ENCODE peak calls at places on chromosomes 7 and 10, in five cellular contexts. One of them, this sample, is unnamed. For H3K36me3 and H3K27me3, the result is how much of the 10 kb centered on the place peaks cover.

GRCh38 chr7:22718200-22718711 is 8.7 kb upstream of the IL6 start:
- DNase-seq in spleen: no peak
- DNase-seq in NT2/D1: no peak
- DNase-seq in aorta: no peak
- DNase-seq in Peyer's patch: no peak
- DNase-seq in this sample: no peak

GRCh38 chr7:155955367-155955635 is 143.0 kb upstream of the SHH start:
- DNase-seq in spleen: no peak
- DNase-seq in aorta: no peak
- DNase-seq in NT2/D1: no peak
- DNase-seq in Peyer's patch: no peak
- DNase-seq in this sample: no peak

GRCh38 chr7:100441641-100442535 is 5.6 kb upstream of the PPP1R35 start:
- DNase-seq in spleen: peak
- DNase-seq in Peyer's patch: no peak
- DNase-seq in aorta: peak
- DNase-seq in NT2/D1: no peak
- DNase-seq in this sample: no peak

GRCh38 chr10:129945941-129946760 is 17.9 kb downstream of the EBF3 start:
- DNase-seq in NT2/D1: no peak
- DNase-seq in aorta: peak
- DNase-seq in spleen: peak
- DNase-seq in Peyer's patch: no peak
- DNase-seq in this sample: no peak

GRCh38 chr7:117951285-117951684 is 78.0 kb upstream of the CTTNBP2 start:
- DNase-seq in aorta: no peak
- DNase-seq in NT2/D1: no peak
- DNase-seq in spleen: no peak
- DNase-seq in Peyer's patch: no peak
- DNase-seq in this sample: no peak

GRCh38 chr7:96655956-96656355 is 53.7 kb downstream of the SEM1 start:
- DNase-seq in aorta: no peak
- DNase-seq in Peyer's patch: no peak
- DNase-seq in spleen: no peak
- DNase-seq in NT2/D1: no peak
- DNase-seq in this sample: no peak

GRCh38 chr7:84950836-84951235 is 236.0 kb downstream of the SEMA3D start:
- DNase-seq in aorta: no peak
- DNase-seq in NT2/D1: no peak
- DNase-seq in spleen: no peak
- DNase-seq in Peyer's patch: no peak
- DNase-seq in this sample: no peak

GRCh38 chr7:87474533-87475358 is 734 bp downstream of the ABCB4 start:
- DNase-seq in aorta: no peak
- DNase-seq in NT2/D1: no peak
- DNase-seq in spleen: no peak
- DNase-seq in Peyer's patch: peak
- DNase-seq in this sample: no peak

GRCh38 chr7:66100408-66101050 is 14.1 kb upstream of the CRCP start:
- DNase-seq in spleen: no peak
- DNase-seq in aorta: no peak
- DNase-seq in NT2/D1: no peak
- DNase-seq in Peyer's patch: no peak
- DNase-seq in this sample: no peak

GRCh38 chr7:103343758-103344452 is 662 bp downstream of the DNAJC2 start:
- DNase-seq in spleen: peak
- DNase-seq in aorta: no peak
- DNase-seq in NT2/D1: no peak
- DNase-seq in Peyer's patch: no peak
- DNase-seq in this sample: peak

GRCh38 chr10:103506061-103506460 is 12.6 kb downstream of the NEURL1 start:
- DNase-seq in spleen: peak
- DNase-seq in NT2/D1: no peak
- DNase-seq in aorta: peak
- DNase-seq in Peyer's patch: no peak
- DNase-seq in this sample: no peak

GRCh38 chr7:158245724-158246041 is 341.9 kb downstream of the PTPRN2 start:
- DNase-seq in NT2/D1: no peak
- DNase-seq in spleen: peak
- DNase-seq in Peyer's patch: no peak
- DNase-seq in aorta: peak
- DNase-seq in this sample: no peak

GRCh38 chr7:26535483-26536069 is 243.9 kb downstream of the SNX10 start:
- DNase-seq in NT2/D1: no peak
- DNase-seq in spleen: no peak
- DNase-seq in aorta: no peak
- DNase-seq in Peyer's patch: no peak
- DNase-seq in this sample: no peak

GRCh38 chr7:30470163-30470770 is 8.3 kb downstream of the NOD1 start:
- DNase-seq in spleen: no peak
- DNase-seq in Peyer's patch: no peak
- DNase-seq in aorta: no peak
- DNase-seq in NT2/D1: no peak
- DNase-seq in this sample: no peak
- H3K4me3 ChIP-seq in spleen: no peak
- H3K4me3 ChIP-seq in Peyer's patch: no peak
- H3K4me3 ChIP-seq in aorta: no peak
- H3K4me3 ChIP-seq in NT2/D1: no peak
- H3K4me3 ChIP-seq in this sample: no peak

GRCh38 chr10:24503627-24504320 is 219.9 kb downstream of the ARHGAP21 start:
- DNase-seq in Peyer's patch: no peak
- DNase-seq in NT2/D1: peak
- DNase-seq in aorta: no peak
- DNase-seq in spleen: no peak
- DNase-seq in this sample: peak

GRCh38 chr10:24501312-24501711 is 222.4 kb downstream of the ARHGAP21 start:
- DNase-seq in NT2/D1: no peak
- DNase-seq in spleen: no peak
- DNase-seq in aorta: no peak
- DNase-seq in Peyer's patch: no peak
- DNase-seq in this sample: no peak

DNA sequence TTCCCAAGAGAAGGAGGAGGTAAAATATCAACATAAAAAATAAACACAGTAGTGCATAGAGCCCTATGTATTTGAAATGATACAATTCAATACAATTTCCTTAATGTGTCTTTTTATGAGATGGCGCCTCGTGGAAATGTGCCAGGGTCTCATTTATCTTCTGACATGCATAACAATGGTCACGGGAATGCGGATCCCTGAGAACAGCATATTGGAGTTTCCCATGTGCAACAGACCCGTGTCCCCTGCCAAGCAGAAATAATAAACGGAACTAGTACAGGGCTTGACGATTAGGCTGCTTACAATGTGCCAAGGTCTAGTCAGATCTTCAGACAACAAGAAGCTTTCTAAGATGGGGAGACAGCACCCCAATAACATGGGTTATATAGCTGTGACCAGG is 217.9 kb downstream of the ARHGAP21 start:
- DNase-seq in NT2/D1: no peak
- DNase-seq in Peyer's patch: no peak
- DNase-seq in aorta: no peak
- DNase-seq in spleen: no peak
- DNase-seq in this sample: no peak
- H3K36me3 ChIP-seq in NT2/D1: under half
- H3K36me3 ChIP-seq in Peyer's patch: under half
- H3K36me3 ChIP-seq in aorta: under half
- H3K36me3 ChIP-seq in spleen: under half
- H3K36me3 ChIP-seq in this sample: under half

GRCh38 chr7:154853727-154854095 is 149.2 kb downstream of the PAXIP1 start:
- DNase-seq in spleen: no peak
- DNase-seq in NT2/D1: no peak
- DNase-seq in aorta: no peak
- DNase-seq in Peyer's patch: no peak
- DNase-seq in this sample: no peak

GRCh38 chr7:154854836-154855235 is 148.1 kb downstream of the PAXIP1 start:
- DNase-seq in Peyer's patch: no peak
- DNase-seq in NT2/D1: no peak
- DNase-seq in aorta: no peak
- DNase-seq in spleen: no peak
- DNase-seq in this sample: no peak

GRCh38 chr7:154852205-154852604 is 150.7 kb downstream of the PAXIP1 start:
- DNase-seq in spleen: peak
- DNase-seq in Peyer's patch: no peak
- DNase-seq in NT2/D1: no peak
- DNase-seq in aorta: no peak
- DNase-seq in this sample: no peak

GRCh38 chr7:154855366-154855765 is 147.6 kb downstream of the PAXIP1 start:
- DNase-seq in Peyer's patch: no peak
- DNase-seq in NT2/D1: no peak
- DNase-seq in spleen: no peak
- DNase-seq in aorta: no peak
- DNase-seq in this sample: no peak

GRCh38 chr7:154853063-154853726 is 149.7 kb downstream of the PAXIP1 start:
- DNase-seq in aorta: no peak
- DNase-seq in spleen: no peak
- DNase-seq in Peyer's patch: no peak
- DNase-seq in NT2/D1: no peak
- DNase-seq in this sample: no peak
- H3K27me3 ChIP-seq in aorta: under half
- H3K27me3 ChIP-seq in spleen: under half
- H3K27me3 ChIP-seq in Peyer's patch: under half
- H3K27me3 ChIP-seq in NT2/D1: under half
- H3K27me3 ChIP-seq in this sample: under half

GRCh38 chr10:92845926-92846325 is 2.4 kb upstream of the EXOC6 start:
- DNase-seq in spleen: no peak
- DNase-seq in Peyer's patch: no peak
- DNase-seq in aorta: no peak
- DNase-seq in NT2/D1: no peak
- DNase-seq in this sample: no peak
- H3K4me3 ChIP-seq in spleen: no peak
- H3K4me3 ChIP-seq in Peyer's patch: no peak
- H3K4me3 ChIP-seq in aorta: no peak
- H3K4me3 ChIP-seq in NT2/D1: no peak
- H3K4me3 ChIP-seq in this sample: no peak

DNA sequence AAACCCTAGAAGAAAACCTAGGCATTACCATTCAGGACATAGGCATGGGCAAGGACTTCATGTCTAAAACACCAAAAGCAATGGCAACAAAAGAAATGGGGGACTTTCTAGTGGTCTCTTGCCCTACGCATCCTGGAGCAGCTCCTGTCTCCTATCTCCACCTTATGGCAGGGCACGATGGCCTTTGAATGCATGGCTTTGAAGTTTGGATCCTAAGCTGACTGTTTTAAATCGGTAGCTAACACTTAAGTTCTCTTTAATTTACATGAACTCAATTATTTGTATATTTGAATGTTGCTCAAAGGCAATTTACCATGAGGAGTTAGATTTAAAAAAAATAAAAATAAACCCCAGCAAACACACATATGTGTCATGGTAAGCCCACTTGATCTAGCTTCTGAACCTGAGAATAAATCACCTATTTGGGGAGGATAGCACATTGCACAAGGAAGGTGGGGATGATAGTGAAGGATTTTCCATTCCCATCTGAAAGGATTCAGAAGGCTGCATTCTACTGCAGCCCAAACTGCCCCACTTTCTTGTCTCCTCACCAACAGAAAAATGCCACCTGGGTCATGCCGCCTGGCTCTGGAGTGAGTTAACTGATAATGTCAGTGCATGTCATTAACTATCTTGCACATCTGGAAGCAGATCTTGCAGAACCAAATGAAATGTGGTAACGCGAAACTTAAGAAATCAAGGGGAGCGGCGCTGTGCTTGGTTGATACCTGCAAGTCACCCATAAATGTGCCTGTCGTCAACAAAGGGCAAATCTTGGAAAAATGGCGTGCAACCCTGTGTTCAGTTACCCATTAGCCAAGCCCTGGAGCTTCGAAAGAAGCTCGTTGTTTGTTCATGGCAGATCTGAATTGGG is 12.4 kb downstream of the KLF6 start:
- DNase-seq in Peyer's patch: no peak
- DNase-seq in NT2/D1: no peak
- DNase-seq in aorta: no peak
- DNase-seq in spleen: no peak
- DNase-seq in this sample: no peak
- H3K36me3 ChIP-seq in Peyer's patch: under half
- H3K36me3 ChIP-seq in NT2/D1: under half
- H3K36me3 ChIP-seq in aorta: under half
- H3K36me3 ChIP-seq in spleen: under half
- H3K36me3 ChIP-seq in this sample: under half

DNA sequence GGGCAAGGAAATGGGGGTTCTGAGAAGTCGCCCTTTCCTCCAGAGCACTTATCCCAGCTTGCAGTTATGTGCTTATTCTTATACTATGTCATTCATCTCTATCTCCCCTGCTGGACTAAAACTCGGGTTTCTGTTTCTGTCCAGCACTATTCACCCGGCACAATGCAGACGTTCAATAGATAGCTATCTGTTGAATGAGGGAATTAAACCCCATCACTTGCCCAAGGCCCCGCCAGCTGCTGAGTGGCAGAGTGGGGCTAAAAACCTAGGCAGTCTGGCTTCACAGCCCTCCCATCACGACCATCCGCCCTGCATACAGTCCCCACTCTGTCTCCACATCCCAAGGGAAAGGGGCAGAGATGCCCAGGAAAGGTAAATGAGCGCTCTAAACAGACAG is 5.4 kb downstream of the SLIT1 start:
- DNase-seq in Peyer's patch: no peak
- DNase-seq in aorta: peak
- DNase-seq in spleen: peak
- DNase-seq in NT2/D1: no peak
- DNase-seq in this sample: no peak
- H3K27me3 ChIP-seq in Peyer's patch: under half
- H3K27me3 ChIP-seq in aorta: under half
- H3K27me3 ChIP-seq in spleen: under half
- H3K27me3 ChIP-seq in NT2/D1: under half
- H3K27me3 ChIP-seq in this sample: under half

GRCh38 chr7:94130716-94131115 is 126.6 kb upstream of the BET1 start:
- DNase-seq in aorta: no peak
- DNase-seq in Peyer's patch: no peak
- DNase-seq in spleen: no peak
- DNase-seq in NT2/D1: no peak
- DNase-seq in this sample: no peak
- H3K4me3 ChIP-seq in aorta: no peak
- H3K4me3 ChIP-seq in Peyer's patch: no peak
- H3K4me3 ChIP-seq in spleen: no peak
- H3K4me3 ChIP-seq in NT2/D1: no peak
- H3K4me3 ChIP-seq in this sample: no peak

DNA sequence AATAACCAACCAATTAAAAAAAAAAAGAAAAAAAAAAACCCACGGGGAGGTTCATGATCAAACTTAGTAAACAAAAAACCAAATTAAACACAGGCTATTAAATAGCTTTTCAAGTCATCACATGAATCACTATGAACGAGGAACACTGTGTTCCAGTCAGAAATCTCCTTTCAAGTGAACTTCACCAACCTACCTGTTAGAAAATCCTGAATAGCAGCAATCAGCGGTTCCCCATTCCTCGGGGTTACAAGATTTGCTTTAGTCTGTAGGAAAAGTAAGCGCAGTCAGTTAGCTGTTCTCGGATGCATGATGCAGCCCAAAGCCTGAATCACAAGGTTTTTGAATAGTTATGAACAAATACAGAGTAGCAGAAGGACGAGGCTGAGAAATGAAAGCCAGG is 19.0 kb downstream of the POLR3A start:
- DNase-seq in NT2/D1: no peak
- DNase-seq in aorta: no peak
- DNase-seq in Peyer's patch: no peak
- DNase-seq in spleen: no peak
- DNase-seq in this sample: no peak
- H3K36me3 ChIP-seq in NT2/D1: half or more
- H3K36me3 ChIP-seq in aorta: under half
- H3K36me3 ChIP-seq in Peyer's patch: under half
- H3K36me3 ChIP-seq in spleen: half or more
- H3K36me3 ChIP-seq in this sample: under half

This sample was measured in CD4-positive, alpha-beta memory T cell.